ENCODE peak calls at places on chromosomes 4 and X, in five cellular contexts. Y is natural killer cell, M is astrocyte of the spinal cord, B is BE2C, H is breast epithelium. I is an unnamed sample.

GRCh38 chr4:177403746-177404145 is 38.5 kb downstream of the AGA start:
- DNase-seq in H (no peak), M (no peak), B (no peak), Y (no peak), I (no peak)

GRCh38 chrX:9913041-9913440 is 54.1 kb upstream of the CLDN34 start:
- DNase-seq in Y (no peak), B (no peak), M (peak), H (no peak), I (no peak)

GRCh38 chrX:29237972-29238371 is 650.7 kb downstream of the IL1RAPL1 start:
- DNase-seq in B (no peak), H (no peak), Y (no peak), M (no peak), I (no peak)

GRCh38 chr4:154807042-154807630 is 26.1 kb downstream of the RBM46 start:
- DNase-seq in H (no peak), M (peak), B (no peak), Y (no peak), I (no peak)

GRCh38 chr4:41257901-41258300 is 1.2 kb downstream of the UCHL1 start:
- DNase-seq in H (no peak), M (no peak), B (no peak), Y (no peak), I (no peak)

GRCh38 chr4:98564847-98565246 is 93.6 kb downstream of the TSPAN5 start:
- DNase-seq in M (no peak), B (no peak), H (no peak), Y (no peak), I (no peak)

GRCh38 chr4:15232725-15233597 is 194.9 kb upstream of the C1QTNF7 start:
- DNase-seq in M (peak), Y (no peak), H (no peak), B (no peak), I (no peak)

GRCh38 chrX:29490606-29491005 is 724.8 kb upstream of the MAGEB2 start:
- DNase-seq in Y (no peak), M (no peak), H (no peak), B (no peak), I (no peak)

GRCh38 chrX:153446950-153447580 is 1.2 kb upstream of the TREX2 start:
- DNase-seq in B (no peak), H (no peak), Y (no peak), M (no peak), I (no peak)

GRCh38 chrX:23782863-23783568 is at the start of gene SAT1:
- DNase-seq in Y (peak), H (peak), B (peak), M (peak), I (peak)

GRCh38 chr4:71004281-71004851 is 10.9 kb downstream of the DCK start:
- DNase-seq in H (no peak), Y (peak), M (no peak), B (peak), I (no peak)
- TF ChIP-seq CTCF in H (no peak), Y (no peak), M (no peak), B (peak), I (no peak)

DNA sequence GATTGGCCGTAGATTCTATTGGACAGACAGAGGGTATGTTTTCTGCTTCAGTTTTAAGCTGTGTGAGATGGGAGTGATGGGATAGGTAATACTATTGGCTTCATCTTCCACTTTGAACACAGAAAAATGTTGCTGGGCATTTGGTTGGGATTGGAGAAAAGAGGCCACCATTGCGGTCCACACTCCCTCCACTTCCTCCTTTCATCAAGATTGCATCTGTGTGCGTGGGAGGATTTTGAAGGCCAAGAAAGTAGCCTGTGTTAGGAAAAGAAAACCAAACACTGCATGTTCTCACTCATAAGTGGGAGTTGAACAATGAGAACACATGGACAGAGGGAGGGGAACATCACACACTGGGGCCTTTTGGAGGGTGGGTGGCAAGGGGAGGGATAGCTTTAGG is 56.4 kb downstream of the EGF start:
- DNase-seq in B (no peak), Y (no peak), H (no peak), M (no peak), I (no peak)
- TF ChIP-seq CTCF in B (no peak), Y (no peak), H (no peak), M (no peak), I (no peak)

DNA sequence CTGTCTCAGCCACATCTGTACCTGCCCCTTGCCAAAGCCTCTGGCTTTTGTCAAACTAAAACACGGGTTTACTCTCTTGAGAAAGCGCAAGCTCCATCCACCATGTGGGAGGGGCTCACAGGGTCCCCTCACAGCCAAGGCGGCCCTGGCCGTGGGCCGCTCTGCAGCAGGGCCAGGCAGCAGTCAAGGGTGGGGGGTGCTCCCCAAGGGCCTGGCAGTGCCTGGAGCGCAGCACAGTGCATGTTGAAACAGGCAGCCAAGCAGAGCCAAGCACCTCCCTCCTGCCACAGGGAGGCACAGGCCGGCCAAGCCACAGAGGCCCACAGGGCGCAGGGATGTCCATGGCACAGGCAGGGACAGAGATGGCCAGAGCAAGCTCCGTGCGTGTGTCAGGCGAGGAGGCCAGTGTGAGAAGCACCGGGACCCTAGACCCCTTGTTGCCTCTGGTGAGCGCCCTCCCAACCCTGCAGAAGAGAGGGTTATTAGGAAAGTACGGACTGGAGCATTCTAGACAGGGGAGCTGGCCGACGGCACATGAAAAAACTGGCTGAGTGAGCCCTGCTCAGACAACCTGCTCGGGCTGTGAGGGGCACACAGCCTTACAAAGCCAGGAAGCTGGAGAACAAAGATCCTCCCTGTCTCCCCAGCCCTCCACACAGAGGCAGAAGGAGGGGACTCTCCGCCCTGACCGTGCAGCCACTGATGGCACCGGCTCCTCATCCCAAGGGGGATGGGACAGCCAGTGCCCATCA is 39.0 kb downstream of the FAM53A start:
- DNase-seq in H (no peak), M (peak), Y (no peak), B (peak), I (peak)
- TF ChIP-seq CTCF in H (no peak), M (no peak), Y (no peak), B (no peak), I (no peak)

GRCh38 chr4:175252642-175253041 is 334.5 kb downstream of the ADAM29 start:
- DNase-seq in B (no peak), M (no peak), H (no peak), Y (no peak), I (no peak)

DNA sequence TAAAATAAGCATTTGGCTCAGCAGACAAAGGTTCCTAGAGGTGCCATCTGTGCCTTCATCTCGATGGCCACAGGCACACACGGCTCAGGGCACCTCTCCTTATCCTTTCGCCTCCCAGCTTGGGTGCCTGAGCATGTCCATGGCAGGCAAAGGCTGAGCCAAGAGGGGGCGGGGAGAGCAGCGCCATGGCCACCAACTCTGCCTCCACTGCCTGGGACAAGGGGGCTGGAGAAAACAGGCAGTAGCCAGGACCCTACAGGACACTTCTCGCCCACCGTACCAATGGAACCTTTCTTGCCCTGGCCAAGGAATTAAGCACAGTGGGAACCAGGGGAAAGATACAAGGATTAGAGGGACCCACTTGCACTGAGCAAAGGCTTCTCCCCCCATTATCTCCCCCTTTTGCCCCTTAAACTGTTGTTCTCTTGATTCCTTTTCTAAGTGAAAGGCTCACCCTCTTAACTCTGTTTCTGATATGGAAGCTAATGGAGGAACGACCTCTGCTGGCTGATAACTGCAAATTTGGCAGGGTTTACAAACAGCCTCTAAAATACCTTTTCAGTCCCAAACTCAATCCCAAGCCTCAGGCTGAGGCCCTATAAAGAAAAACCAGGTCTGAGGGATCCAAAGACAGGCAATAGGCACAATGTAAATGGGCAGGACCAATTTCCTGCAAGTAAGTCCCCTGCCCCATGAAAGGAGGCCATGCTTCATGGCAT is 335.2 kb downstream of the ADAM29 start:
- DNase-seq in M (no peak), B (no peak), H (no peak), Y (no peak), I (no peak)
- TF ChIP-seq CTCF in M (peak), B (peak), H (no peak), Y (no peak), I (no peak)

DNA sequence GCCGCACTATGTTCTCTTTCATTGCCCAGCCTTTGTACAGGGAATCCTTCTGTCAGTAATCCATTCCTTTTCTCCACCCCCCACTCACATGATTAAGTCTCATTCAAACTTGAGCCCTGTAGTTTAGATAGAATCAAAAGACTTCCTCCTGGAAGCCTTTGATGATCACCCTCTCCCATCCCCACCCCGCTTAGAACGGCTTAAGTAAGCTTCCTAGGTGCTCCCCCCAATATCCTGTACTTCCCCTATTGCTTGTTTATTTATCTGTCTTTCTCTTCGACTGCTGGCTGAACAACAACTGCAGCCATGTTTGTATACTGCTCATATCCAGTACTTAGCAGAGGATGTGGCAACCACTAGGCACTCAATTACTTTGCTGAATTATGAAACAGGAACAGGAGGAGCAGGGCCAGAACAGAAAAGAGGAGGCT is 38.5 kb upstream of the GPC3 start:
- DNase-seq in H (no peak), B (no peak), Y (no peak), M (no peak), I (no peak)
- TF ChIP-seq CTCF in H (no peak), B (no peak), Y (no peak), M (no peak), I (no peak)

DNA sequence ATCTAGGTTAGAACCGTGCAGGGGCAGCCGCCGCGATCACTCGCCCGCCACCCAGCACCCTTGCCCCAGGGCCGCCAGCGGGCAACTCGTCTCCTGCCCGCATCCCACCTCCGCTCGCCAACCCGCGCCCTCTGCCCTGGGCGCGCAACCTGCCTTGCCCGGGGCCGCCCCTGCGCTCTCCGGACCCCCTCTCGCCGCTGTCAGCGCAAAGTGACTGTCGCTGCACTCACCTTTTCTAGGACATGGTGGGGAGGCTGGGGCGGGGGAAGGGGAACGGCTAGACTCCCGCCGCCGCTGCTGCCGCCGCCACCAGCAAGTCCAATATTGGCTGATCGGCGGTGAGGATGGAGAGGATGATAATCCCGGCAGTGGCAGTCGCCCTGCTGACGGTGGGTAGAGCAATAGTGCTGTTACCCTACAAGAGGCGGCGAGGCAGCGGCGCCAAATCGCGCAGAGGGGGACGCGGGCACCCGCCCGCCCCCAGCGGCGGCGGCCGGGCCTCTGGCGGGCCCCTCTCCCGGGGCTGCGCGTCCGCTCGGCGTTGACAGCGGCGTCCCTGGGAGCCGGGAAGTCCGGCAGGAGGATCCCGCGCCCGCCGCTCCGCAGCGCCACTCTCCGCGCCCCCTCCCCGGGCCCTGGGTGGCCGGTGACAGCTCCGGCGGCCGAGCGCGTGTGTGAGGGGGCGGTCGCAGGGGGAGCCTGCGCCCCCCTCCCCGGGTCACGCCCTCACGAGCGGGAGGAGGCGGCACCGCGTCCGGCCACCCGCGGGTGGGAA is 2.3 kb upstream of the NR3C2 start:
- DNase-seq in M (no peak), H (no peak), B (peak), Y (peak), I (peak)
- TF ChIP-seq CTCF in M (no peak), H (peak), B (no peak), Y (no peak), I (no peak)

I was measured in mesothelial cell of epicardium.